ENCODE peak calls at places on chromosomes 11 and 22, in eight cellular contexts. S is dorsolateral prefrontal cortex; P is HepG2; R is activated CD4-positive, alpha-beta T cell treated with anti-CD3 and anti-CD28 coated beads, Interleukin-2, amount 10 ng/mL, durations not matched to agents 7 days and 5 days; T is coronary artery; A is caudate nucleus; C is GM10248; Z is AG10803. N is an unnamed sample.

GRCh38 chr11:1513326-1514296 is 27.0 kb upstream of the MOB2 start:
- DNase-seq in S (no peak), P (no peak), R (no peak), T (no peak), A (no peak), C (no peak), Z (no peak), N (no peak)

GRCh38 chr11:4960877-4961276 is 5.4 kb upstream of the OR51A2 start:
- DNase-seq in S (no peak), P (no peak), R (no peak), T (no peak), A (no peak), C (no peak), Z (no peak), N (no peak)

GRCh38 chr22:50529416-50530279 is at the start of gene TYMP:
- DNase-seq in S (no peak), P (peak), R (peak), T (peak), A (no peak), C (peak), Z (peak), N (no peak)

GRCh38 chr11:12397953-12398352 is 20.6 kb downstream of the PARVA start:
- DNase-seq in S (no peak), P (no peak), R (no peak), T (no peak), A (no peak), C (no peak), Z (peak), N (no peak)

GRCh38 chr11:12840871-12841516 is 166.8 kb downstream of the TEAD1 start:
- DNase-seq in S (no peak), P (no peak), R (no peak), T (no peak), A (no peak), C (no peak), Z (no peak), N (no peak)

GRCh38 chr22:50219800-50220602 is 19.2 kb downstream of the SELENOO start:
- DNase-seq in S (no peak), P (no peak), R (no peak), T (no peak), A (no peak), C (no peak), Z (no peak), N (no peak)

GRCh38 chr11:9138612-9139579 is 47.5 kb upstream of the SCUBE2 start:
- DNase-seq in S (no peak), P (peak), R (no peak), T (no peak), A (no peak), C (no peak), Z (peak), N (peak)

GRCh38 chr11:74371269-74372039 is 26.8 kb downstream of the PGM2L1 start:
- DNase-seq in S (no peak), P (no peak), R (no peak), T (no peak), A (no peak), C (no peak), Z (peak), N (no peak)

GRCh38 chr22:29041408-29041807 is 20.2 kb downstream of the C22orf31 start:
- DNase-seq in S (no peak), P (no peak), R (no peak), T (no peak), A (peak), C (no peak), Z (peak), N (no peak)

GRCh38 chr22:19207902-19208283 is 29.4 kb upstream of the SLC25A1 start:
- DNase-seq in S (no peak), P (no peak), R (no peak), T (no peak), A (no peak), C (no peak), Z (no peak), N (no peak)

GRCh38 chr22:20574920-20575353 is 67.5 kb downstream of the MED15 start:
- DNase-seq in S (no peak), P (no peak), R (no peak), T (no peak), A (no peak), C (no peak), Z (no peak), N (no peak)

GRCh38 chr11:34274712-34275398 is 83.0 kb downstream of the ABTB2 start:
- DNase-seq in S (peak), P (no peak), R (no peak), T (peak), A (peak), C (no peak), Z (peak), N (peak)

GRCh38 chr11:130737866-130738431 is 178.3 kb downstream of the SNX19 start:
- DNase-seq in S (no peak), P (no peak), R (no peak), T (no peak), A (no peak), C (no peak), Z (peak), N (no peak)

GRCh38 chr11:69114811-69115523 is 40.8 kb upstream of the SMIM38 start:
- DNase-seq in S (no peak), P (no peak), R (no peak), T (no peak), A (no peak), C (no peak), Z (no peak), N (no peak)

GRCh38 chr11:117744471-117745280 is 52.3 kb downstream of the DSCAML1 start:
- DNase-seq in S (no peak), P (no peak), R (no peak), T (no peak), A (no peak), C (no peak), Z (no peak), N (no peak)

GRCh38 chr11:46984987-46985386 is 48.4 kb downstream of the CSTPP1 start:
- DNase-seq in S (no peak), P (peak), R (no peak), T (no peak), A (no peak), C (no peak), Z (no peak), N (no peak)

GRCh38 chr11:56271092-56271491 is 2.9 kb upstream of the OR5T1 start:
- DNase-seq in S (no peak), P (no peak), R (no peak), T (no peak), A (no peak), C (no peak), Z (no peak), N (no peak)

GRCh38 chr22:36377022-36377631 is 10.6 kb downstream of the MYH9 start:
- DNase-seq in S (no peak), P (no peak), R (peak), T (no peak), A (no peak), C (no peak), Z (no peak), N (no peak)

GRCh38 chr11:56885182-56885581 is 103.5 kb upstream of the OR5AK2 start:
- DNase-seq in S (no peak), P (peak), R (no peak), T (no peak), A (no peak), C (no peak), Z (no peak), N (no peak)

GRCh38 chr22:42439021-42439420 is 6.8 kb upstream of the NFAM1 start:
- DNase-seq in S (no peak), P (no peak), R (no peak), T (no peak), A (no peak), C (no peak), Z (no peak), N (no peak)

GRCh38 chr11:44780940-44781631 is 54.3 kb downstream of the TSPAN18 start:
- DNase-seq in S (no peak), P (no peak), R (no peak), T (peak), A (no peak), C (no peak), Z (no peak), N (peak)

GRCh38 chr22:42992886-42993479 is 22.0 kb downstream of the PACSIN2 start:
- DNase-seq in S (no peak), P (no peak), R (no peak), T (no peak), A (no peak), C (no peak), Z (no peak), N (no peak)